ENCODE peak calls at places on chromosomes 6 and 20, in four cellular contexts. D, O, P and J are unnamed samples.

GRCh38 chr6:162450358-162450757 is 277.2 kb downstream of the PRKN start:
- DNase-seq in D (no peak), O (peak), P (no peak), J (no peak)

GRCh38 chr20:6265204-6265904 is 142.5 kb upstream of the FERMT1 start:
- DNase-seq in D (no peak), O (peak), P (peak), J (no peak)

GRCh38 chr20:62065669-62066338 is at the start of gene TAF4:
- DNase-seq in D (peak), O (peak), P (peak), J (peak)

GRCh38 chr6:12163149-12163548 is 127.0 kb upstream of the EDN1 start:
- DNase-seq in D (no peak), O (no peak), P (no peak), J (no peak)

GRCh38 chr6:116145786-116146675 is 20.1 kb upstream of the COL10A1 start:
- DNase-seq in D (no peak), O (peak), P (no peak), J (no peak)

GRCh38 chr20:31517373-31517772 is 3.1 kb downstream of the HM13 start:
- DNase-seq in D (no peak), O (peak), P (peak), J (peak)

GRCh38 chr6:79167931-79168694 is 66.4 kb downstream of the HMGN3 start:
- DNase-seq in D (no peak), O (no peak), P (peak), J (no peak)

GRCh38 chr6:113924199-113924791 is 46.7 kb downstream of the HDAC2 start:
- DNase-seq in D (no peak), O (no peak), P (peak), J (no peak)

GRCh38 chr20:26169506-26169905 is 472.9 kb upstream of the ZNF337 start:
- DNase-seq in D (no peak), O (no peak), P (peak), J (no peak)

GRCh38 chr20:62918830-62919229 is 7.5 kb downstream of the DIDO1 start:
- DNase-seq in D (no peak), O (no peak), P (no peak), J (no peak)

GRCh38 chr6:158017621-158018369 is 36.1 kb downstream of the SYNJ2 start:
- DNase-seq in D (no peak), O (no peak), P (no peak), J (no peak)

GRCh38 chr20:41276317-41276751 is 41.2 kb downstream of the ZHX3 start:
- DNase-seq in D (peak), O (no peak), P (no peak), J (no peak)

GRCh38 chr6:163460307-163460782 is 45.8 kb downstream of the QKI start:
- DNase-seq in D (no peak), O (peak), P (peak), J (no peak)

GRCh38 chr20:62466071-62466760 is 9.6 kb downstream of the GATA5 start:
- DNase-seq in D (no peak), O (no peak), P (no peak), J (no peak)

GRCh38 chr20:53001502-53002301 is 29.5 kb downstream of the TSHZ2 start:
- DNase-seq in D (no peak), O (no peak), P (peak), J (no peak)

GRCh38 chr6:89941031-89941775 is 46.9 kb downstream of the GJA10 start:
- DNase-seq in D (no peak), O (no peak), P (no peak), J (no peak)

GRCh38 chr6:44386364-44386928 is 1.1 kb upstream of the CDC5L start:
- DNase-seq in D (no peak), O (no peak), P (no peak), J (no peak)

GRCh38 chr20:16469395-16469905 is 103.8 kb downstream of the KIF16B start:
- DNase-seq in D (no peak), O (no peak), P (no peak), J (no peak)
- H3K18ac ChIP-seq in D (no peak), O (no peak), P (no peak), J (no peak)

DNA sequence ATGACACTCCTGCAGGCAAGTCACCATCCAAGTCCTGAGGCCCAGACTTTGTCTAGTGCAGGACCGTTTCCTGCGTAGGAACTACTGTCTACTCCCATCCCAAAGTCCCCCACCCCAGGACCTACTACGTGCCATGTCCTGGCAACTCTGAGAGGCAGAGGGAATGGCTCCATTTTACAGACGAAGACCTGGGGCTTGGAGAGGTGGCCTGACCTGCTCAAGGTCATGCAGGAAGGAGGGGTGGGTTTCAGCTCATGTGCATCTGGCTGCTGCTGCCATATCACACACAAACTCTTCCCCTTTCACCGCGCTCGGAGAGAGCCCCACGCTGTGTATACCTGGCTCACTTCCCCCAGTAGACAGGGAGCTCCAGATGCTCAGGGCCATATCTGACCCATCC is 1.2 kb upstream of the NOL4L start:
- DNase-seq in D (no peak), O (no peak), P (no peak), J (no peak)
- H3K4ac ChIP-seq in D (no peak), O (no peak), P (no peak), J (no peak)

GRCh38 chr6:167424700-167425099 is 99.8 kb downstream of the TTLL2 start:
- DNase-seq in D (no peak), O (no peak), P (no peak), J (no peak)

GRCh38 chr6:167420177-167420576 is 95.3 kb downstream of the TTLL2 start:
- DNase-seq in D (no peak), O (peak), P (no peak), J (peak)

GRCh38 chr6:167422934-167423333 is 98.0 kb downstream of the TTLL2 start:
- DNase-seq in D (no peak), O (no peak), P (no peak), J (peak)

GRCh38 chr6:167424060-167424673 is 99.3 kb downstream of the TTLL2 start:
- DNase-seq in D (no peak), O (peak), P (no peak), J (peak)

DNA sequence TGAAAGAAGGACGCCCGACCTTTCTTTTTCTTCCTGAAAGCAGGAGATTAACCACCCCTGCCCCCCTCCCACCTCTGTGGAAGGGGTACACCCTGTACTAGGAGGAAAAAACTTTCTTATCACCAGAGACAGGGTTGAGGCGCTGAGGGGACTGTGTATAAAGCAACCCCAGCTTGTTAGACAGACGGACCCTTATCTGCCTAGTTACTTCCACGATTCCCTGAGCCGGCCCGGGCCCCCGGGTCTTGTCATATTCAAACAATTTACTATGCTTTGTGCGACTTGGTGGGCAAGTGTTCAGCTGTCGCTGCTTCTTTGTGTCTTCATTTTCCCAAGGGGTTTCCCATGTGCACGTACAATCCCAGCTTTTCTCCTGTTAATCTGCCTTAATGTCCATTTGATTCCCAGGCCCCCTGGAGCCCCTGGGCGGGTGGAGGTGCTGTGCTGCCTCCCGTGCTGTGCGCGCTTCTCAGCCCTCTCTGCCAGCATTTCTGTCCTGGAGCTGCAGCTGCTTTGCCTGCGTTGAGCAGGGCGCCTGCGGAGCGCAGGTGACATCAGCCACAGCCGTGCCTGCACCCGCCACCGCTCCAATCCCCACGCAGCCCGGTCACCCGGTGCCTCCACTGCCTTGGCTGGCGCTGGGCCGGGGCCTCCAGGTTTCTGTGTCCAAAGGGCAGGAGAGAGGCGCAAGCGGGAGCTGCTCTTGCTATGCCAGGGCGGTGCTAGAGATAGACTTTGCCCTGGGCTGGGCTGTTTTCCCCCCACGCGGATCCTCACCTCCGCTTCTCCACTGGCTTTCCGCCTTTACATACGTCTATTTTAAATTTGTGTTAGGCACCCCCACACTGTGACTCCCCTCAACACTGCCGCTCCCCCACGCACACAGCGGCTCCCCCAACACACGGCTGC is 96.2 kb downstream of the TTLL2 start:
- DNase-seq in D (no peak), O (no peak), P (no peak), J (peak)
- H3K18ac ChIP-seq in D (peak), O (no peak), P (no peak), J (no peak)

GRCh38 chr20:37527638-37528441 is at the start of gene BLCAP:
- DNase-seq in D (peak), O (peak), P (peak), J (peak)
- H3K4ac ChIP-seq in D (no peak), O (peak), P (peak), J (no peak)

DNA sequence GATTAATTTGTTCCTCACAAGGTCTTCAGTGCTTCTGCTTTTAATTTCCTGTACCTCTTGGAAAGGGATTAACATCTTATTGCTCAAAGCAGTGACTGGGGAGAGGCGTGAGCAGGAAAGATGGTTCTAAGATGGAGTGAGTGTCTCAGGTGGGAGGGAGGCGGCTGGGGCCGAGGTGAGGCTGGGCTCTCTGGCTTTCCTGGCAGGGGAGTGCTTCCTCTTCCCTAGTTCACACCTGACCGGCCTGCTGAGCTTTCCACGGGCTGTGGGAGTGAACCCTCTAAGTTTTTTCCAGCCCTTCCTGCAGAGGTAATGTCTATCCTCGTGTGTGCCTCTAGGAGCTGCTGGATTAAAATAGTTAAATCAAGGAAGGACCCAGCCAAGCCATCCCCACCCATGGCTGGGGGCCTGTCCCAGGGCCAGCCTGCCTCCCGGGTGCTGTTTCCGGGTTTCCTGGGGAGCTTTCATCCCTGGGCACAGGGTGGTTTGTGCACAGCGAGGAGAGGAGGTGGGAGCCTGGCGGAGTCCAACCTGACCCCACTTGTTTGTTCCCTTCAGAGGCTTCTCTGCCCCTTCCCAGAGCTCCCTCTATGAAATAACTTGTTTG is 179.1 kb downstream of the TFAP2C start:
- DNase-seq in D (no peak), O (no peak), P (no peak), J (no peak)
- H3K18ac ChIP-seq in D (peak), O (peak), P (no peak), J (no peak)

GRCh38 chr6:166722779-166723178 is 95.7 kb upstream of the RPS6KA2 start:
- DNase-seq in D (no peak), O (no peak), P (no peak), J (no peak)

GRCh38 chr6:166728884-166729530 is 102.0 kb upstream of the RPS6KA2 start:
- DNase-seq in D (no peak), O (no peak), P (no peak), J (no peak)

GRCh38 chr6:166724576-166724975 is 97.5 kb upstream of the RPS6KA2 start:
- DNase-seq in D (no peak), O (no peak), P (no peak), J (no peak)

GRCh38 chr6:166725571-166725970 is 98.5 kb upstream of the RPS6KA2 start:
- DNase-seq in D (no peak), O (no peak), P (no peak), J (no peak)

DNA sequence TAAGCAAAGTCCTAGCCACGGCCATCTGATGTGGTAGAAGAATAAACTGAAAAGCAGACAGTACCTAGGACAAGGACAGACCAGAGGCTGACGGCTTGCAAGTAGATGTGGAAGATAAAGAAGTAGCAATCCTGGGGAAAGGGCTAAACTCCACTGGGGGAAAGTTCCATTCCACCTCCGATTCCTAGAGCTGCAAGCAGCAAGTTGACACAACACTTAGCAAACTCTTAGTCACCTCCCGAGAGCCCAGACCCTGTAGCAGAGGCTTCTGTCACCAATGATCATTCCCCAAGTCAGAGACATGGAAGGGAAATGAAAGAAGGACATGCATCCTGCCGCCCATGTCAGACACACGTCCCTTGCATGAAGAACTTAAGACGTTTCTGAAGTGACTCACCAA is 99.1 kb upstream of the RPS6KA2 start:
- DNase-seq in D (no peak), O (peak), P (no peak), J (no peak)
- H3K4ac ChIP-seq in D (no peak), O (no peak), P (no peak), J (no peak)